ENCODE peak calls at places on chromosomes 2 and 18, in seven cellular contexts. S, V, T, J, W, K and U are unnamed samples.

GRCh38 chr2:237096911-237097310 is 11.2 kb downstream of the COPS8 start:
- DNase-seq in S (no peak), V (no peak), T (no peak), J (no peak), W (peak; percentile 85), K (no peak), U (no peak)

GRCh38 chr18:13269599-13270011 is 51.0 kb downstream of the LDLRAD4 start:
- DNase-seq in S (peak; percentile 62), V (no peak), T (no peak), J (peak; percentile 76), W (no peak), K (no peak), U (no peak)

GRCh38 chr2:237154050-237154638 is 68.5 kb downstream of the COPS8 start:
- DNase-seq in S (peak; percentile 63), V (no peak), T (peak; percentile 55), J (peak; percentile 72), W (peak; percentile 55), K (peak; percentile 68), U (no peak)

GRCh38 chr2:108911807-108912628 is 77.0 kb downstream of the EDAR start:
- DNase-seq in S (no peak), V (no peak), T (no peak), J (no peak), W (no peak), K (peak; percentile 37), U (no peak)

GRCh38 chr2:241412144-241412543 is 56.1 kb downstream of the FARP2 start:
- DNase-seq in S (no peak), V (no peak), T (no peak), J (no peak), W (peak; percentile 77), K (peak; percentile 43), U (peak; percentile 67)

GRCh38 chr2:36433311-36434217 is 78.0 kb downstream of the CRIM1 start:
- DNase-seq in S (no peak), V (peak; percentile 62), T (peak; percentile 14), J (no peak), W (no peak), K (peak; percentile 77), U (no peak)

GRCh38 chr2:42824454-42824807 is 32.0 kb upstream of the HAAO start:
- DNase-seq in S (no peak), V (no peak), T (no peak), J (no peak), W (no peak), K (no peak), U (no peak)

GRCh38 chr2:9554841-9555337 is 741 bp downstream of the ADAM17 start:
- DNase-seq in S (peak; percentile 38), V (no peak), T (peak; percentile 45), J (peak; percentile 47), W (peak; percentile 90), K (peak; percentile 37), U (peak; percentile 73)

GRCh38 chr2:138324068-138324771 is 177.3 kb upstream of the SPOPL start:
- DNase-seq in S (no peak), V (no peak), T (no peak), J (no peak), W (no peak), K (peak; percentile 15), U (no peak)

GRCh38 chr2:18061717-18062116 is 183.2 kb downstream of the KCNS3 start:
- DNase-seq in S (no peak), V (no peak), T (no peak), J (no peak), W (no peak), K (no peak), U (no peak)

GRCh38 chr2:69811591-69811990 is 17.9 kb upstream of the GMCL1 start:
- DNase-seq in S (no peak), V (no peak), T (no peak), J (no peak), W (no peak), K (peak; percentile 6), U (no peak)

GRCh38 chr2:176652300-176653182 is 383.3 kb downstream of the MTX2 start:
- DNase-seq in S (peak; percentile 39), V (no peak), T (peak; percentile 75), J (peak; percentile 8), W (peak; percentile 36), K (peak; percentile 79), U (peak; percentile 41)

GRCh38 chr2:144258154-144258553 is 261.8 kb downstream of the ZEB2 start:
- DNase-seq in S (no peak), V (no peak), T (no peak), J (no peak), W (no peak), K (no peak), U (no peak)

GRCh38 chr2:154194917-154195643 is 323.4 kb downstream of the GALNT13 start:
- DNase-seq in S (no peak), V (no peak), T (no peak), J (no peak), W (no peak), K (peak; percentile 5), U (no peak)

GRCh38 chr2:200492656-200493055 is 17.2 kb downstream of the KCTD18 start:
- DNase-seq in S (no peak), V (no peak), T (no peak), J (no peak), W (no peak), K (no peak), U (no peak)

GRCh38 chr2:138086556-138086955 is 122.3 kb downstream of the HNMT start:
- DNase-seq in S (no peak), V (no peak), T (no peak), J (no peak), W (peak; percentile 9), K (peak; percentile 75), U (no peak)

GRCh38 chr2:145253492-145253891 is 733.6 kb upstream of the ZEB2 start:
- DNase-seq in S (no peak), V (no peak), T (no peak), J (no peak), W (no peak), K (no peak), U (no peak)

GRCh38 chr2:29528891-29529520 is 392.4 kb downstream of the ALK start:
- DNase-seq in S (peak; percentile 34), V (peak; percentile 90), T (no peak), J (peak; percentile 45), W (no peak), K (peak; percentile 56), U (no peak)

GRCh38 chr2:128306081-128306930 is 12.4 kb downstream of the HS6ST1 start:
- DNase-seq in S (no peak), V (peak; percentile 28), T (no peak), J (no peak), W (peak; percentile 68), K (peak; percentile 91), U (peak; percentile 19)

GRCh38 chr18:58978916-58979315 is 114.2 kb downstream of the ZNF532 start:
- DNase-seq in S (no peak), V (no peak), T (no peak), J (no peak), W (no peak), K (no peak), U (no peak)

GRCh38 chr2:29065479-29065847 is 8.9 kb downstream of the PCARE start:
- DNase-seq in S (no peak), V (no peak), T (no peak), J (no peak), W (no peak), K (no peak), U (no peak)

GRCh38 chr2:71505086-71505769 is 51.9 kb downstream of the DYSF start:
- DNase-seq in S (no peak), V (peak; percentile 51), T (no peak), J (no peak), W (no peak), K (peak; percentile 64), U (no peak)